ENCODE peak calls at places on chromosomes 4 and X, in four cellular contexts. O, H, J and D are unnamed samples.

GRCh38 chr4:149522031-149522430 is 293.6 kb downstream of the IQCM start:
- DNase-seq in H (no peak), O (no peak), J (no peak), D (no peak)

GRCh38 chr4:57098945-57099344 is 11.2 kb downstream of the IGFBP7 start:
- DNase-seq in J (peak; percentile 79), O (no peak), H (no peak), D (no peak)

GRCh38 chr4:53380221-53380620 is 2.8 kb downstream of the FIP1L1 start:
- DNase-seq in J (no peak), H (no peak), O (no peak), D (no peak)

GRCh38 chrX:153763298-153763932 is 634 bp upstream of the PLXNB3 start:
- DNase-seq in J (no peak), H (peak; percentile 28), O (peak; percentile 74), D (no peak)

GRCh38 chrX:152899874-152900719 is 2.2 kb downstream of the ZNF185 start:
- DNase-seq in O (peak; percentile 59), H (no peak), J (no peak), D (no peak)

GRCh38 chr4:34516524-34516923 is 1727.8 kb downstream of the ARAP2 start:
- DNase-seq in J (no peak), H (no peak), O (no peak), D (no peak)

GRCh38 chr4:109440948-109441347 is 7.3 kb downstream of the SEC24B start:
- DNase-seq in J (no peak), H (no peak), O (no peak), D (no peak)

GRCh38 chr4:106304632-106305031 is 11.4 kb downstream of the TBCK start:
- DNase-seq in H (no peak), J (no peak), O (no peak), D (no peak)

GRCh38 chr4:157204634-157205244 is 15.8 kb upstream of the GRIA2 start:
- DNase-seq in H (no peak), J (no peak), O (peak; percentile 77), D (no peak)

GRCh38 chrX:47749185-47749967 is 87.3 kb upstream of the ZNF81 start:
- DNase-seq in H (no peak), J (no peak), O (no peak), D (no peak)

GRCh38 chr4:156558365-156559025 is 413.1 kb downstream of the PDGFC start:
- DNase-seq in J (no peak), H (no peak), O (no peak), D (no peak)

GRCh38 chr4:90357117-90357710 is 230.0 kb downstream of the CCSER1 start:
- DNase-seq in H (no peak), O (no peak), J (peak; percentile 14), D (peak; percentile 6)

GRCh38 chrX:19798423-19798822 is 89.0 kb downstream of the SH3KBP1 start:
- DNase-seq in H (no peak), O (no peak), J (no peak), D (no peak)

GRCh38 chr4:125728568-125728967 is 413.8 kb downstream of the FAT4 start:
- DNase-seq in H (no peak), J (peak; percentile 93), O (no peak), D (no peak)

GRCh38 chr4:98209111-98209510 is 52.1 kb upstream of the RAP1GDS1 start:
- DNase-seq in O (no peak), J (no peak), H (no peak), D (no peak)